ENCODE peak calls at places on chromosomes 3 and 15, in six cellular contexts. One of them, this sample, is unnamed.

GRCh38 chr3:124707667-124708066 is 22.6 kb upstream of the UMPS start:
- DNase-seq in HepG2: no peak
- DNase-seq in GM12891: no peak
- DNase-seq in K562: no peak
- DNase-seq in H1: no peak
- DNase-seq in GM12878: no peak
- DNase-seq in this sample: no peak

GRCh38 chr15:91223902-91224301 is 123.8 kb downstream of the SV2B start:
- DNase-seq in HepG2: no peak
- DNase-seq in GM12891: no peak
- DNase-seq in K562: no peak
- DNase-seq in H1: no peak
- DNase-seq in GM12878: no peak
- DNase-seq in this sample: no peak

GRCh38 chr3:142263126-142263525 is 37.7 kb upstream of the GK5 start:
- DNase-seq in HepG2: no peak
- DNase-seq in GM12891: no peak
- DNase-seq in K562: no peak
- DNase-seq in H1: no peak
- DNase-seq in GM12878: no peak
- DNase-seq in this sample: no peak

GRCh38 chr3:50140990-50141389 is 14.1 kb upstream of the SEMA3F start:
- DNase-seq in HepG2: no peak
- DNase-seq in GM12891: no peak
- DNase-seq in K562: no peak
- DNase-seq in H1: no peak
- DNase-seq in GM12878: no peak
- DNase-seq in this sample: no peak

GRCh38 chr15:93929375-93930094 is 301.8 kb upstream of the MCTP2 start:
- DNase-seq in HepG2: no peak
- DNase-seq in GM12891: no peak
- DNase-seq in K562: no peak
- DNase-seq in H1: peak
- DNase-seq in GM12878: no peak
- DNase-seq in this sample: no peak

GRCh38 chr15:31867536-31868442 is 162.5 kb upstream of the CHRNA7 start:
- DNase-seq in HepG2: peak
- DNase-seq in GM12891: peak
- DNase-seq in K562: peak
- DNase-seq in H1: peak
- DNase-seq in GM12878: peak
- DNase-seq in this sample: peak

GRCh38 chr15:75142499-75142898 is 59.2 kb upstream of the C15orf39 start:
- DNase-seq in HepG2: no peak
- DNase-seq in GM12891: no peak
- DNase-seq in K562: no peak
- DNase-seq in H1: no peak
- DNase-seq in GM12878: no peak
- DNase-seq in this sample: no peak

GRCh38 chr3:99551520-99551919 is 86.9 kb upstream of the COL8A1 start:
- DNase-seq in HepG2: peak
- DNase-seq in GM12891: no peak
- DNase-seq in K562: no peak
- DNase-seq in H1: no peak
- DNase-seq in GM12878: no peak
- DNase-seq in this sample: no peak

GRCh38 chr3:69020424-69020823 is 6.9 kb upstream of the EOGT start:
- DNase-seq in HepG2: no peak
- DNase-seq in GM12891: no peak
- DNase-seq in K562: no peak
- DNase-seq in H1: no peak
- DNase-seq in GM12878: no peak
- DNase-seq in this sample: no peak

GRCh38 chr15:38708672-38709188 is 144.1 kb upstream of the RASGRP1 start:
- DNase-seq in HepG2: no peak
- DNase-seq in GM12891: no peak
- DNase-seq in K562: no peak
- DNase-seq in H1: no peak
- DNase-seq in GM12878: no peak
- DNase-seq in this sample: no peak

GRCh38 chr3:77248420-77248819 is 208.5 kb downstream of the ROBO2 start:
- DNase-seq in HepG2: no peak
- DNase-seq in GM12891: no peak
- DNase-seq in K562: no peak
- DNase-seq in H1: no peak
- DNase-seq in GM12878: no peak
- DNase-seq in this sample: no peak

GRCh38 chr3:52318186-52318793 is 2.2 kb downstream of the DNAH1 start:
- DNase-seq in HepG2: no peak
- DNase-seq in GM12891: no peak
- DNase-seq in K562: no peak
- DNase-seq in H1: no peak
- DNase-seq in GM12878: no peak
- DNase-seq in this sample: no peak

GRCh38 chr3:9192238-9192637 is 57.2 kb downstream of the SRGAP3 start:
- DNase-seq in HepG2: peak
- DNase-seq in GM12891: no peak
- DNase-seq in K562: no peak
- DNase-seq in H1: no peak
- DNase-seq in GM12878: no peak
- DNase-seq in this sample: no peak

GRCh38 chr15:97502038-97502437 is 458.5 kb upstream of the ARRDC4 start:
- DNase-seq in HepG2: no peak
- DNase-seq in GM12891: no peak
- DNase-seq in K562: no peak
- DNase-seq in H1: no peak
- DNase-seq in GM12878: no peak
- DNase-seq in this sample: no peak

GRCh38 chr3:128170866-128171516 is 17.7 kb downstream of the EEFSEC start:
- DNase-seq in HepG2: peak
- DNase-seq in GM12891: no peak
- DNase-seq in K562: peak
- DNase-seq in H1: no peak
- DNase-seq in GM12878: no peak
- DNase-seq in this sample: no peak

DNA sequence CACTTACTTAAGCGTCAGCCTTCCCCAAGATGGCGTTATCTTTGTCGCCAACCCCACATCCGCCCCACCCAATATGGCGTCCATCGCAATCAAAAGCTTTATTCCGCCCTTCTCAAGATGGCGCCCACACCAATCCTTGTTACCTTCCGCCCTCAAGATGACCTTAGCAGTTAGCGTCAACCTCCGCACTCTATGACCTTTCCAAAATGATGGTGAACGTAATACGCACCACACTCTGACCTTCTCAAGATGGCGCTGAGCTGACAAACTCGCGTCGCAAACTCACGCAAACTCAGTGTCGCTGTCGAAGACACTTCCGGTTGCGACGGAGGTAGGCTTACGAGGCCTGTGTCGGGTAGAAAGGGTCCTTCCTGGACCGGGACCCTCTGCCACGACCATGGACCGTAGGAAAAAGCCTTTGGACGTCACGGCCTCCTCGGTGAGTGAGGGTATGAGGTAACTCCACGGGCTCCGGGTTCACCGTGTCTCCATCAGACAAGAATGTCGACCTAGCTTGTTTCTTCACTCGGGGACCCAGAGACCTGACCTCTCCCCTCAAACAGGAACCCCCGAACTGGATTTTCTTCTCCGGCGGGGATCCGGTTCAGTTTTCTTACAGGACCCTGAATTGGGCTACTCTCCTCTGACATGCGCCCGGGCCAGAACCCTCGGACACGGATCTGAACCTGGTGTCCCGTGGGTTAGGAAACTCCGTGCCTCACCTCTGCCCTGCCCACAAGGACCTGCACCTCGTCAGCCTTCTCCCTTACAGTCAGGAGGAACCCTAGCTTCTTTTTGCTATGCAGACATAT is at the start of gene CCDC174:
- DNase-seq in HepG2: peak
- DNase-seq in GM12891: peak
- DNase-seq in K562: peak
- DNase-seq in H1: peak
- DNase-seq in GM12878: peak
- DNase-seq in this sample: peak
- TF ChIP-seq POLR2A in HepG2: peak
- TF ChIP-seq POLR2A in GM12891: peak
- TF ChIP-seq POLR2A in K562: peak
- TF ChIP-seq POLR2A in H1: peak
- TF ChIP-seq POLR2A in GM12878: peak
- TF ChIP-seq POLR2A in this sample: peak

DNA sequence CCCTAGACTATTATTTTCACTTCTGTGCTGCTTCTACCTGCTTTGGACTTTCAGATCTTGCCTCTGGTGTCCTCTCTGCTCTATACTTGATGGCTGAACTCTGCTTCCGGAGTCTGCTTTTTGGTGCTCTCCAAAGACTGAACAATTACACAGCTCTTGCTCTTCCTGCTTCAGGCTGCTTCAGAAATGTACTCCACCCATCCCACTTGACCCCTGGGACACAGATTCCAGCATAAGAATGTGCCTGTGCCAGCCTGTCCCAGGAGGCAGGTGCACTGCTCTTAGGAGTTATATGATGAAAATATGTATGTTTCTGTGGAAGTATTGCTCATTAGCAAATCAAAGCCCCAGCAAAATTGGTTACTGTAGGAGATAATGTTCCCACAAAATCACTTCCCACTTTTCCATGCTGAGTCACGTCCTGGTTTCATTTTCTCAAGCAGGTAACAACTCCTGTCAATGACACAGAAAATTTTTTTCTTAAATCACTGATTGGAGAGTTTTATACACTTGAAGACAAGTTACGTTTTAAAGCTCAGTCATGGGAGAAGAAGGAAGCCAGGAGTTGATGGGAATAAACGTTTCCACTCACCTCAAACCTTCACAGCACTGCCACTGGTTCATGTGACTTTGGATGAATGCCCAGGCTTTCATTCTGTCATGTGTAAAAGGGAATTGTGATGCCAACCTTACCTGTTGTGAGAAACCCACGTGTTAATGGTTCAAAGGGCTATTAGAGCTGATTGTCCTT is 239.4 kb upstream of the ZPLD1 start:
- DNase-seq in HepG2: no peak
- DNase-seq in GM12891: no peak
- DNase-seq in K562: no peak
- DNase-seq in H1: no peak
- DNase-seq in GM12878: no peak
- DNase-seq in this sample: no peak
- TF ChIP-seq TAF1 in HepG2: no peak
- TF ChIP-seq TAF1 in GM12891: no peak
- TF ChIP-seq TAF1 in K562: no peak
- TF ChIP-seq TAF1 in H1: no peak
- TF ChIP-seq TAF1 in GM12878: no peak
- TF ChIP-seq TAF1 in this sample: no peak

DNA sequence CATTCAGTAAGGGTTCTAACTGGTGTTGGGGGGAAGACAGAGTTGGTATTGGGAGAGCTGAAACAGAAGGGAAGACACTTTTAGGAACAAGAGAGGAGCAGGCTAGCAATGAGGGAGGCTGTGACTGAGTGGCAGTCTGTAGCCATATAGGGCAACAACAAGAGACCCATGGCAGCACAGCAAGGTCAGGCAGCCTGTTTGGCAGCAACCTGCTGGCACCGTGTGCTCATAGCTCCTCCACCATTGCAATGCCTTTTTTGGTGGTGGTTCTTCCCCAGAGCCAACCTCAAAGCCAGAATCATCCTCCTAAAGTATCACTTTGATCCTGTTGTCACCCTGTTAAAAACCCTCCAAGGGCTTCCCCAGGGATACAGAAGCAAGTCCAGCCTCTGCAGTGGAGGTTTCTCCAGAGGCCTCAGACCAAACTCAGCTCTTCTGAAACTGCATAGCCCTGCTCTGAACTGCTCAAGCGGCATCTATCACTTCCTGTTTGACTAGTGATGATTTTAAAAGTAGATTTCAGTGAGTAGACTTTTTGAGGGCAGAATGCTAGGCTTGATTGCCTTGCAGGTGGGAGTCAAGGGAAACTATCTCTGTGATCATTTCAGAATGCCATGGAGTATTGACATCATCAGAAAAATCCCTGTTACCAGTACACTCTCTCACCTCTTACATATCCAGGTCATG is 176.9 kb downstream of the STAC start:
- DNase-seq in HepG2: no peak
- DNase-seq in GM12891: no peak
- DNase-seq in K562: no peak
- DNase-seq in H1: no peak
- DNase-seq in GM12878: no peak
- DNase-seq in this sample: no peak
- TF ChIP-seq POLR2A in HepG2: no peak
- TF ChIP-seq POLR2A in GM12891: no peak
- TF ChIP-seq POLR2A in K562: no peak
- TF ChIP-seq POLR2A in H1: no peak
- TF ChIP-seq POLR2A in GM12878: no peak
- TF ChIP-seq POLR2A in this sample: no peak

GRCh38 chr15:41423979-41424659 is 7.2 kb downstream of the RTF1 start:
- DNase-seq in HepG2: no peak
- DNase-seq in GM12891: peak
- DNase-seq in K562: no peak
- DNase-seq in H1: no peak
- DNase-seq in GM12878: peak
- DNase-seq in this sample: peak

GRCh38 chr15:41435037-41435786 is 18.3 kb downstream of the RTF1 start:
- DNase-seq in HepG2: no peak
- DNase-seq in GM12891: no peak
- DNase-seq in K562: no peak
- DNase-seq in H1: no peak
- DNase-seq in GM12878: no peak
- DNase-seq in this sample: no peak

GRCh38 chr15:41424809-41425208 is 7.9 kb downstream of the RTF1 start:
- DNase-seq in HepG2: no peak
- DNase-seq in GM12891: no peak
- DNase-seq in K562: no peak
- DNase-seq in H1: no peak
- DNase-seq in GM12878: no peak
- DNase-seq in this sample: no peak

DNA sequence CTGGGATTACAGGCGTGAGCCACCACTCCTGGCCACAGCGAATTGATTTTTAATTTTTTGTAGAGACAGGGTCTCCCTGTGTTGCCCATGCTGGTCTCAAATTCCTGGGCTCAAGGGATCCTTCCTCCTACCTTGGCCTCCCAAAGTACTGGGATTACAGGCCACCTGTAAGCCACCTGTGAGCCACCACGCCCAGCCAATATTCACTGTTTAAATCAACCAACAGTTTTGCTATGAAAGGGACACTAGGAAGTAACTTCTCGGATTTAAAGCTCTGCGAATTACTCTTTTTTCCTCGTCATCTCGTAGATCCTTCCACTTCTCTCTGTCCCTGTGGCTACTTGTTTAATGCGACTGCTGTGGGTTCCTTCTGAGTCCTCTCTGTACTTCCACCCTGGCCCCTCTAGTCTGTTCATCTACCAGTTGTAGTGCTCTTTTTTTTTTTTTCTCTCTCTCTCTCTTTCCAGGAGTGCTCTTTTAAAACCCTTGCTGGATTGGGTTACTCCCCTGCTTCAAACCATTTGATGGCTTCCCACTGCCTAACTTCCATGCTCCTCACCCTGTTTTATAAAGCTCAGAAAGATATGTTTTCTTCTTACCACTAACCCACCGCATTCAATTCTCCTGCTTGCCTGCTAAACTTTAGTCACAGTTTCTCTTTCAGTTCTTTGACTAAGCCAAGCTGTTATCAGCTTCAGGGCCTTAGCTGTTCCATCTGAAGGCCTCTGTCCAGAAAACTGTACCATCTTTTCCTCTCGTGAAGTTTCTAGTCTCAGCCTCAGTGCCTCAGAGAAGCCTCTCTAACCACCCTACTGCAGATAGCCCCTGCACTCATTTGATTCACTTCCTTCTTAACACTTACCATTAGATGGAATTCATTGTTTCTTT is 12.4 kb downstream of the RTF1 start:
- DNase-seq in HepG2: no peak
- DNase-seq in GM12891: peak
- DNase-seq in K562: no peak
- DNase-seq in H1: no peak
- DNase-seq in GM12878: peak
- DNase-seq in this sample: peak
- TF ChIP-seq TAF1 in HepG2: no peak
- TF ChIP-seq TAF1 in GM12891: no peak
- TF ChIP-seq TAF1 in K562: no peak
- TF ChIP-seq TAF1 in H1: no peak
- TF ChIP-seq TAF1 in GM12878: no peak
- TF ChIP-seq TAF1 in this sample: no peak